ENCODE peak calls at places on chromosome 13, in nine cellular contexts. One of them, this sample, is unnamed.

GRCh38 chr13:74250738-74251190 is 116.6 kb upstream of the KLF12 start:
- DNase-seq in GM13976: no peak
- DNase-seq in stimulated activated naive CD4-positive, alpha-beta T cell: no peak
- DNase-seq in fibroblast of mammary gland: peak
- DNase-seq in erythroblast: no peak
- DNase-seq in PC-3: peak
- DNase-seq in NCI-H2029: no peak
- DNase-seq in stimulated activated CD8-positive, alpha-beta memory T cell treated with anti-CD3 and anti-CD28 coated beads, Interleukin-2, amount 100 ng/mL, for 48 hours: no peak
- DNase-seq in NCI-H1048: no peak
- DNase-seq in this sample: no peak

GRCh38 chr13:50676602-50677001 is 166.9 kb downstream of the DLEU7 start:
- DNase-seq in stimulated activated naive CD4-positive, alpha-beta T cell: no peak
- DNase-seq in fibroblast of mammary gland: peak
- DNase-seq in GM13976: no peak
- DNase-seq in PC-3: peak
- DNase-seq in NCI-H1048: no peak
- DNase-seq in stimulated activated CD8-positive, alpha-beta memory T cell treated with anti-CD3 and anti-CD28 coated beads, Interleukin-2, amount 100 ng/mL, for 48 hours: no peak
- DNase-seq in erythroblast: peak
- DNase-seq in NCI-H2029: no peak
- DNase-seq in this sample: peak

GRCh38 chr13:94416454-94417080 is 62.9 kb downstream of the DCT start:
- DNase-seq in GM13976: no peak
- DNase-seq in PC-3: peak
- DNase-seq in fibroblast of mammary gland: peak
- DNase-seq in stimulated activated naive CD4-positive, alpha-beta T cell: no peak
- DNase-seq in NCI-H2029: no peak
- DNase-seq in erythroblast: peak
- DNase-seq in NCI-H1048: no peak
- DNase-seq in stimulated activated CD8-positive, alpha-beta memory T cell treated with anti-CD3 and anti-CD28 coated beads, Interleukin-2, amount 100 ng/mL, for 48 hours: no peak
- DNase-seq in this sample: peak

GRCh38 chr13:66994498-66995365 is 235.4 kb downstream of the PCDH9 start:
- DNase-seq in erythroblast: no peak
- DNase-seq in stimulated activated naive CD4-positive, alpha-beta T cell: no peak
- DNase-seq in PC-3: no peak
- DNase-seq in stimulated activated CD8-positive, alpha-beta memory T cell treated with anti-CD3 and anti-CD28 coated beads, Interleukin-2, amount 100 ng/mL, for 48 hours: no peak
- DNase-seq in NCI-H1048: no peak
- DNase-seq in NCI-H2029: no peak
- DNase-seq in fibroblast of mammary gland: no peak
- DNase-seq in GM13976: no peak
- DNase-seq in this sample: no peak

GRCh38 chr13:37014609-37015008 is 14.0 kb downstream of the EXOSC8 start:
- DNase-seq in NCI-H2029: no peak
- DNase-seq in GM13976: no peak
- DNase-seq in fibroblast of mammary gland: no peak
- DNase-seq in PC-3: no peak
- DNase-seq in NCI-H1048: no peak
- DNase-seq in stimulated activated CD8-positive, alpha-beta memory T cell treated with anti-CD3 and anti-CD28 coated beads, Interleukin-2, amount 100 ng/mL, for 48 hours: no peak
- DNase-seq in stimulated activated naive CD4-positive, alpha-beta T cell: no peak
- DNase-seq in erythroblast: no peak
- DNase-seq in this sample: no peak

GRCh38 chr13:30222253-30222652 is 85.1 kb downstream of the KATNAL1 start:
- DNase-seq in erythroblast: no peak
- DNase-seq in NCI-H2029: no peak
- DNase-seq in fibroblast of mammary gland: peak
- DNase-seq in GM13976: no peak
- DNase-seq in stimulated activated naive CD4-positive, alpha-beta T cell: no peak
- DNase-seq in PC-3: peak
- DNase-seq in NCI-H1048: no peak
- DNase-seq in stimulated activated CD8-positive, alpha-beta memory T cell treated with anti-CD3 and anti-CD28 coated beads, Interleukin-2, amount 100 ng/mL, for 48 hours: no peak
- DNase-seq in this sample: no peak

GRCh38 chr13:71712988-71713653 is 153.9 kb downstream of the DACH1 start:
- DNase-seq in stimulated activated naive CD4-positive, alpha-beta T cell: no peak
- DNase-seq in GM13976: no peak
- DNase-seq in fibroblast of mammary gland: no peak
- DNase-seq in NCI-H2029: no peak
- DNase-seq in erythroblast: no peak
- DNase-seq in PC-3: no peak
- DNase-seq in stimulated activated CD8-positive, alpha-beta memory T cell treated with anti-CD3 and anti-CD28 coated beads, Interleukin-2, amount 100 ng/mL, for 48 hours: no peak
- DNase-seq in NCI-H1048: no peak
- DNase-seq in this sample: no peak

GRCh38 chr13:69970521-69970920 is 137.1 kb upstream of the ATXN8OS start:
- DNase-seq in erythroblast: no peak
- DNase-seq in PC-3: peak
- DNase-seq in stimulated activated CD8-positive, alpha-beta memory T cell treated with anti-CD3 and anti-CD28 coated beads, Interleukin-2, amount 100 ng/mL, for 48 hours: no peak
- DNase-seq in NCI-H2029: no peak
- DNase-seq in GM13976: no peak
- DNase-seq in stimulated activated naive CD4-positive, alpha-beta T cell: no peak
- DNase-seq in fibroblast of mammary gland: no peak
- DNase-seq in NCI-H1048: no peak
- DNase-seq in this sample: no peak

GRCh38 chr13:27783111-27783510 is 9.2 kb upstream of the GSX1 start:
- DNase-seq in GM13976: no peak
- DNase-seq in NCI-H1048: no peak
- DNase-seq in stimulated activated naive CD4-positive, alpha-beta T cell: no peak
- DNase-seq in stimulated activated CD8-positive, alpha-beta memory T cell treated with anti-CD3 and anti-CD28 coated beads, Interleukin-2, amount 100 ng/mL, for 48 hours: no peak
- DNase-seq in NCI-H2029: no peak
- DNase-seq in PC-3: peak
- DNase-seq in erythroblast: no peak
- DNase-seq in fibroblast of mammary gland: no peak
- DNase-seq in this sample: no peak

GRCh38 chr13:32019612-32020233 is 11.9 kb upstream of the FRY start:
- DNase-seq in PC-3: peak
- DNase-seq in stimulated activated naive CD4-positive, alpha-beta T cell: peak
- DNase-seq in erythroblast: peak
- DNase-seq in NCI-H2029: no peak
- DNase-seq in fibroblast of mammary gland: peak
- DNase-seq in NCI-H1048: no peak
- DNase-seq in stimulated activated CD8-positive, alpha-beta memory T cell treated with anti-CD3 and anti-CD28 coated beads, Interleukin-2, amount 100 ng/mL, for 48 hours: peak
- DNase-seq in GM13976: peak
- DNase-seq in this sample: no peak

GRCh38 chr13:99955107-99955746 is 16.3 kb downstream of the ZIC5 start:
- DNase-seq in PC-3: no peak
- DNase-seq in NCI-H1048: no peak
- DNase-seq in stimulated activated naive CD4-positive, alpha-beta T cell: no peak
- DNase-seq in stimulated activated CD8-positive, alpha-beta memory T cell treated with anti-CD3 and anti-CD28 coated beads, Interleukin-2, amount 100 ng/mL, for 48 hours: no peak
- DNase-seq in erythroblast: no peak
- DNase-seq in NCI-H2029: no peak
- DNase-seq in GM13976: no peak
- DNase-seq in fibroblast of mammary gland: no peak
- DNase-seq in this sample: no peak

GRCh38 chr13:109856350-109856749 is 70.0 kb upstream of the IRS2 start:
- DNase-seq in NCI-H2029: no peak
- DNase-seq in PC-3: no peak
- DNase-seq in erythroblast: no peak
- DNase-seq in NCI-H1048: no peak
- DNase-seq in stimulated activated CD8-positive, alpha-beta memory T cell treated with anti-CD3 and anti-CD28 coated beads, Interleukin-2, amount 100 ng/mL, for 48 hours: no peak
- DNase-seq in stimulated activated naive CD4-positive, alpha-beta T cell: no peak
- DNase-seq in fibroblast of mammary gland: no peak
- DNase-seq in GM13976: no peak
- DNase-seq in this sample: no peak

GRCh38 chr13:51590966-51591627 is 6.8 kb downstream of the WDFY2 start:
- DNase-seq in stimulated activated naive CD4-positive, alpha-beta T cell: no peak
- DNase-seq in PC-3: peak
- DNase-seq in NCI-H2029: no peak
- DNase-seq in fibroblast of mammary gland: peak
- DNase-seq in erythroblast: peak
- DNase-seq in GM13976: no peak
- DNase-seq in NCI-H1048: no peak
- DNase-seq in stimulated activated CD8-positive, alpha-beta memory T cell treated with anti-CD3 and anti-CD28 coated beads, Interleukin-2, amount 100 ng/mL, for 48 hours: no peak
- DNase-seq in this sample: no peak

GRCh38 chr13:96636310-96636709 is 358.0 kb downstream of the OXGR1 start:
- DNase-seq in GM13976: no peak
- DNase-seq in erythroblast: no peak
- DNase-seq in fibroblast of mammary gland: peak
- DNase-seq in NCI-H2029: no peak
- DNase-seq in NCI-H1048: no peak
- DNase-seq in PC-3: peak
- DNase-seq in stimulated activated CD8-positive, alpha-beta memory T cell treated with anti-CD3 and anti-CD28 coated beads, Interleukin-2, amount 100 ng/mL, for 48 hours: no peak
- DNase-seq in stimulated activated naive CD4-positive, alpha-beta T cell: no peak
- DNase-seq in this sample: no peak

GRCh38 chr13:93004919-93005318 is 221.7 kb upstream of the GPC6 start:
- DNase-seq in stimulated activated CD8-positive, alpha-beta memory T cell treated with anti-CD3 and anti-CD28 coated beads, Interleukin-2, amount 100 ng/mL, for 48 hours: no peak
- DNase-seq in fibroblast of mammary gland: peak
- DNase-seq in erythroblast: no peak
- DNase-seq in NCI-H2029: no peak
- DNase-seq in PC-3: no peak
- DNase-seq in GM13976: no peak
- DNase-seq in stimulated activated naive CD4-positive, alpha-beta T cell: no peak
- DNase-seq in NCI-H1048: no peak
- DNase-seq in this sample: no peak

GRCh38 chr13:69331245-69331644 is 776.4 kb upstream of the ATXN8OS start:
- DNase-seq in PC-3: no peak
- DNase-seq in NCI-H2029: no peak
- DNase-seq in stimulated activated naive CD4-positive, alpha-beta T cell: no peak
- DNase-seq in NCI-H1048: no peak
- DNase-seq in stimulated activated CD8-positive, alpha-beta memory T cell treated with anti-CD3 and anti-CD28 coated beads, Interleukin-2, amount 100 ng/mL, for 48 hours: no peak
- DNase-seq in fibroblast of mammary gland: no peak
- DNase-seq in erythroblast: no peak
- DNase-seq in GM13976: no peak
- DNase-seq in this sample: no peak

This sample was measured in NK-92 treated with Interleukin-12 subunit alpha and Interleukin-12 subunit beta, amount 100 ng/mL, for 24 hours.